ENCODE peak calls at places on chromosomes 16 and 17, in six cellular contexts. One of them, this sample, is unnamed.
A peak's percentile ranks its signal among the peaks of the same experiment; 100 is the strongest.

GRCh38 chr16:1347286-1347855 is 4.3 kb downstream of the TSR3 start:
- DNase-seq in prostate gland: peak; percentile 53
- DNase-seq in HCT116: no peak
- DNase-seq in fibroblast of mammary gland: no peak
- DNase-seq in AG10803: no peak
- DNase-seq in fibroblast of the aortic adventitia: no peak
- DNase-seq in this sample: no peak

GRCh38 chr17:75633484-75634375 is 496 bp downstream of the SMIM5 start:
- DNase-seq in prostate gland: peak; percentile 94
- DNase-seq in HCT116: peak; percentile 80
- DNase-seq in fibroblast of mammary gland: peak; percentile 87
- DNase-seq in AG10803: peak; percentile 87
- DNase-seq in fibroblast of the aortic adventitia: peak; percentile 83
- DNase-seq in this sample: peak; percentile 90

GRCh38 chr17:32803544-32803943 is 73.4 kb downstream of the MYO1D start:
- DNase-seq in prostate gland: no peak
- DNase-seq in HCT116: no peak
- DNase-seq in fibroblast of mammary gland: peak; percentile 76
- DNase-seq in AG10803: peak; percentile 87
- DNase-seq in fibroblast of the aortic adventitia: peak; percentile 11
- DNase-seq in this sample: no peak

GRCh38 chr16:50473375-50473945 is 74.7 kb upstream of the NKD1 start:
- DNase-seq in prostate gland: no peak
- DNase-seq in HCT116: no peak
- DNase-seq in fibroblast of mammary gland: no peak
- DNase-seq in AG10803: no peak
- DNase-seq in fibroblast of the aortic adventitia: no peak
- DNase-seq in this sample: no peak

GRCh38 chr16:87705780-87706277 is 60.0 kb downstream of the KLHDC4 start:
- DNase-seq in prostate gland: no peak
- DNase-seq in HCT116: no peak
- DNase-seq in fibroblast of mammary gland: no peak
- DNase-seq in AG10803: no peak
- DNase-seq in fibroblast of the aortic adventitia: no peak
- DNase-seq in this sample: no peak

GRCh38 chr16:86928517-86929148 is 350.3 kb downstream of the FOXL1 start:
- DNase-seq in prostate gland: no peak
- DNase-seq in HCT116: no peak
- DNase-seq in fibroblast of mammary gland: peak; percentile 24
- DNase-seq in AG10803: no peak
- DNase-seq in fibroblast of the aortic adventitia: no peak
- DNase-seq in this sample: no peak

GRCh38 chr17:67211742-67212141 is 33.3 kb downstream of the HELZ start:
- DNase-seq in prostate gland: no peak
- DNase-seq in HCT116: no peak
- DNase-seq in fibroblast of mammary gland: peak; percentile 62
- DNase-seq in AG10803: peak; percentile 76
- DNase-seq in fibroblast of the aortic adventitia: peak; percentile 50
- DNase-seq in this sample: no peak

GRCh38 chr16:23694707-23695373 is 16.2 kb downstream of the PLK1 start:
- DNase-seq in prostate gland: no peak
- DNase-seq in HCT116: no peak
- DNase-seq in fibroblast of mammary gland: peak; percentile 33
- DNase-seq in AG10803: peak; percentile 26
- DNase-seq in fibroblast of the aortic adventitia: peak; percentile 28
- DNase-seq in this sample: no peak

GRCh38 chr17:17933775-17934174 is 38.4 kb downstream of the TOM1L2 start:
- DNase-seq in prostate gland: no peak
- DNase-seq in HCT116: no peak
- DNase-seq in fibroblast of mammary gland: peak; percentile 57
- DNase-seq in AG10803: peak; percentile 44
- DNase-seq in fibroblast of the aortic adventitia: no peak
- DNase-seq in this sample: peak; percentile 32

GRCh38 chr17:59754547-59754946 is 47.1 kb downstream of the VMP1 start:
- DNase-seq in prostate gland: no peak
- DNase-seq in HCT116: peak; percentile 99
- DNase-seq in fibroblast of mammary gland: peak; percentile 98
- DNase-seq in AG10803: peak; percentile 96
- DNase-seq in fibroblast of the aortic adventitia: peak; percentile 93
- DNase-seq in this sample: peak; percentile 85

GRCh38 chr17:76567634-76568432 is 17.8 kb downstream of the ST6GALNAC2 start:
- DNase-seq in prostate gland: no peak
- DNase-seq in HCT116: no peak
- DNase-seq in fibroblast of mammary gland: no peak
- DNase-seq in AG10803: no peak
- DNase-seq in fibroblast of the aortic adventitia: no peak
- DNase-seq in this sample: no peak

GRCh38 chr16:85394511-85395206 is 218.5 kb upstream of the GSE1 start:
- DNase-seq in prostate gland: no peak
- DNase-seq in HCT116: no peak
- DNase-seq in fibroblast of mammary gland: no peak
- DNase-seq in AG10803: no peak
- DNase-seq in fibroblast of the aortic adventitia: no peak
- DNase-seq in this sample: no peak
- TF ChIP-seq CTCF in prostate gland: no peak
- TF ChIP-seq CTCF in HCT116: no peak
- TF ChIP-seq CTCF in fibroblast of mammary gland: no peak
- TF ChIP-seq CTCF in AG10803: no peak
- TF ChIP-seq CTCF in fibroblast of the aortic adventitia: no peak
- TF ChIP-seq CTCF in this sample: no peak

GRCh38 chr17:38752930-38753506 is 477 bp downstream of the PSMB3 start:
- DNase-seq in prostate gland: no peak
- DNase-seq in HCT116: no peak
- DNase-seq in fibroblast of mammary gland: no peak
- DNase-seq in AG10803: no peak
- DNase-seq in fibroblast of the aortic adventitia: no peak
- DNase-seq in this sample: no peak
- TF ChIP-seq CTCF in prostate gland: no peak
- TF ChIP-seq CTCF in HCT116: no peak
- TF ChIP-seq CTCF in fibroblast of mammary gland: no peak
- TF ChIP-seq CTCF in AG10803: no peak
- TF ChIP-seq CTCF in fibroblast of the aortic adventitia: no peak
- TF ChIP-seq CTCF in this sample: no peak

GRCh38 chr16:52265446-52265861 is 281.5 kb downstream of the TOX3 start:
- DNase-seq in prostate gland: no peak
- DNase-seq in HCT116: no peak
- DNase-seq in fibroblast of mammary gland: no peak
- DNase-seq in AG10803: no peak
- DNase-seq in fibroblast of the aortic adventitia: no peak
- DNase-seq in this sample: no peak
- TF ChIP-seq CTCF in prostate gland: no peak
- TF ChIP-seq CTCF in HCT116: no peak
- TF ChIP-seq CTCF in fibroblast of mammary gland: no peak
- TF ChIP-seq CTCF in AG10803: no peak
- TF ChIP-seq CTCF in fibroblast of the aortic adventitia: no peak
- TF ChIP-seq CTCF in this sample: no peak

DNA sequence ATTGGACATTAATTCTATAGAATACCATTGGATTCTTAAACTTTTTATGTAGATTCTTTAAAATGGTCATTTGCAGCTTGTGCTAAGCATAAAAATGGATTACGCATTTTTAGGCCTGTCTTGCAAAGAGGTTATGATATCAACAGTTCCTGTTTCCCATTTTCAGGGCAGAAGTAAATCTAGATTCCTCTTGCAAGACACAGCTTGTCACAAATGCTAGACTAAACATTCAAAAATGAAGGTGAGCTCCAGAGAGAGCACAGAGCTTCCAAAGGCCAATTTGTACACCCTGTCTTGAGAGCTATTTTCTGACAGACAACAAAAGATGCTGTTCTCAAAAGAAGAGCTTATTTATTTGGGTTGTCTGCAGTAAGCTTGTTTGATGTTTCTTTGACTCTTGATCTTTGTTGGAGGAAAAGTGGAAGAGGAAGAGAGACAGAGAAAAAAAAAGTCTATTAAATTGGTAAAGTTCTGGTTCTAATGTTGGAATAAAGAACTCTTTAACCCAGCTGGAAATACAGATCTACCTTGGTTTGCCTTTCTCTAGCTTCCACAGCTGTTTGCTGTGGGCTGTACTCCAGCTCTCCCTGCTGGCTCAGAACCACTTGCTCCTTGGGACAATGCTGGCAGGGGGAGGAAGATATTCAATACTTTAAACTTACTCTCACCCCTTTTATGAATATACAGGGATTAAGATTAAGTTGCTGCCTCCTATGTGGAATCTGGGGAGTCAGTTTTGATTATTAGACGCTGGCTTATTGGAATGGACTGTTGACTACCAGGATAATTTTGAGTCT is 651.8 kb downstream of the CDH11 start:
- DNase-seq in prostate gland: no peak
- DNase-seq in HCT116: no peak
- DNase-seq in fibroblast of mammary gland: no peak
- DNase-seq in AG10803: no peak
- DNase-seq in fibroblast of the aortic adventitia: peak; percentile 47
- DNase-seq in this sample: no peak
- TF ChIP-seq CTCF in prostate gland: no peak
- TF ChIP-seq CTCF in HCT116: no peak
- TF ChIP-seq CTCF in fibroblast of mammary gland: peak; percentile 25
- TF ChIP-seq CTCF in AG10803: peak; percentile 34
- TF ChIP-seq CTCF in fibroblast of the aortic adventitia: peak; percentile 40
- TF ChIP-seq CTCF in this sample: no peak